ENCODE peak calls at places on chromosomes 6 and 20, in four cellular contexts. One of them, this sample, is unnamed.

GRCh38 chr6:157066781-157067491 is 256.4 kb downstream of the TMEM242 start:
- DNase-seq in GM12878: no peak
- DNase-seq in HCT116: no peak
- DNase-seq in NT2/D1: no peak
- DNase-seq in this sample: peak

GRCh38 chr6:39388526-39389371 is 66.2 kb upstream of the KCNK16 start:
- DNase-seq in HCT116: no peak
- DNase-seq in GM12878: no peak
- DNase-seq in NT2/D1: no peak
- DNase-seq in this sample: no peak

GRCh38 chr6:166555066-166555465 is 31.4 kb downstream of the RAMACL start:
- DNase-seq in GM12878: no peak
- DNase-seq in NT2/D1: no peak
- DNase-seq in HCT116: no peak
- DNase-seq in this sample: no peak

GRCh38 chr6:144346719-144347446 is 61.7 kb downstream of the UTRN start:
- DNase-seq in GM12878: no peak
- DNase-seq in HCT116: peak
- DNase-seq in NT2/D1: no peak
- DNase-seq in this sample: no peak

GRCh38 chr20:2599265-2600060 is 53.0 kb upstream of the NOP56 start:
- DNase-seq in GM12878: no peak
- DNase-seq in HCT116: no peak
- DNase-seq in NT2/D1: no peak
- DNase-seq in this sample: no peak

GRCh38 chr20:50789968-50790650 is 4.8 kb upstream of the BCAS4 start:
- DNase-seq in NT2/D1: no peak
- DNase-seq in GM12878: no peak
- DNase-seq in HCT116: no peak
- DNase-seq in this sample: no peak

GRCh38 chr6:131917763-131918649 is 33.2 kb downstream of the CCN2 start:
- DNase-seq in NT2/D1: no peak
- DNase-seq in HCT116: no peak
- DNase-seq in GM12878: no peak
- DNase-seq in this sample: no peak

GRCh38 chr6:141398954-141399353 is 733.8 kb upstream of the GJE1 start:
- DNase-seq in GM12878: no peak
- DNase-seq in HCT116: no peak
- DNase-seq in NT2/D1: no peak
- DNase-seq in this sample: no peak

GRCh38 chr20:54680872-54681297 is 205.5 kb downstream of the DOK5 start:
- DNase-seq in HCT116: peak
- DNase-seq in NT2/D1: peak
- DNase-seq in GM12878: no peak
- DNase-seq in this sample: peak

GRCh38 chr20:7291319-7291943 is 523.9 kb downstream of the BMP2 start:
- DNase-seq in HCT116: no peak
- DNase-seq in GM12878: no peak
- DNase-seq in NT2/D1: no peak
- DNase-seq in this sample: no peak

GRCh38 chr20:13611726-13612125 is 27.0 kb downstream of the TASP1 start:
- DNase-seq in HCT116: no peak
- DNase-seq in NT2/D1: no peak
- DNase-seq in GM12878: no peak
- DNase-seq in this sample: no peak

GRCh38 chr6:71082033-71082620 is 125.3 kb upstream of the B3GAT2 start:
- DNase-seq in HCT116: no peak
- DNase-seq in NT2/D1: no peak
- DNase-seq in GM12878: no peak
- DNase-seq in this sample: no peak

GRCh38 chr6:95094751-95095150 is 482.6 kb upstream of the MANEA start:
- DNase-seq in GM12878: no peak
- DNase-seq in HCT116: peak
- DNase-seq in NT2/D1: no peak
- DNase-seq in this sample: no peak

GRCh38 chr6:3625980-3626533 is 125.5 kb downstream of the PXDC1 start:
- DNase-seq in HCT116: no peak
- DNase-seq in GM12878: no peak
- DNase-seq in NT2/D1: no peak
- DNase-seq in this sample: no peak

GRCh38 chr6:19712012-19712688 is 125.0 kb upstream of the ID4 start:
- DNase-seq in HCT116: no peak
- DNase-seq in GM12878: no peak
- DNase-seq in NT2/D1: no peak
- DNase-seq in this sample: no peak

GRCh38 chr6:163836916-163837660 is 422.6 kb downstream of the QKI start:
- DNase-seq in GM12878: no peak
- DNase-seq in HCT116: no peak
- DNase-seq in NT2/D1: no peak
- DNase-seq in this sample: no peak

GRCh38 chr6:34919651-34920050 is 30.6 kb downstream of the ANKS1A start:
- DNase-seq in GM12878: no peak
- DNase-seq in NT2/D1: no peak
- DNase-seq in HCT116: no peak
- DNase-seq in this sample: no peak

GRCh38 chr20:34512266-34512954 is 3.8 kb upstream of the DYNLRB1 start:
- DNase-seq in HCT116: no peak
- DNase-seq in NT2/D1: no peak
- DNase-seq in GM12878: no peak
- DNase-seq in this sample: peak

GRCh38 chr6:32614366-32615081 is 22.7 kb upstream of the HLA-DQA1 start:
- DNase-seq in HCT116: no peak
- DNase-seq in GM12878: no peak
- DNase-seq in NT2/D1: no peak
- DNase-seq in this sample: no peak

GRCh38 chr6:63380265-63380664 is 60.5 kb upstream of the LGSN start:
- DNase-seq in HCT116: no peak
- DNase-seq in GM12878: no peak
- DNase-seq in NT2/D1: no peak
- DNase-seq in this sample: no peak

GRCh38 chr6:168216741-168217140 is 102.8 kb downstream of the DACT2 start:
- DNase-seq in GM12878: no peak
- DNase-seq in HCT116: no peak
- DNase-seq in NT2/D1: no peak
- DNase-seq in this sample: no peak

GRCh38 chr6:32973934-32974333 is 5.5 kb downstream of the BRD2 start:
- DNase-seq in NT2/D1: no peak
- DNase-seq in HCT116: no peak
- DNase-seq in GM12878: no peak
- DNase-seq in this sample: no peak

GRCh38 chr6:109918227-109918626 is 59.9 kb upstream of the GPR6 start:
- DNase-seq in HCT116: no peak
- DNase-seq in GM12878: no peak
- DNase-seq in NT2/D1: no peak
- DNase-seq in this sample: no peak

GRCh38 chr6:143773503-143773902 is 69.6 kb upstream of the LTV1 start:
- DNase-seq in HCT116: no peak
- DNase-seq in GM12878: no peak
- DNase-seq in NT2/D1: no peak
- DNase-seq in this sample: no peak

GRCh38 chr20:8124639-8125038 is 7.4 kb upstream of the PLCB1 start:
- DNase-seq in HCT116: no peak
- DNase-seq in NT2/D1: no peak
- DNase-seq in GM12878: no peak
- DNase-seq in this sample: no peak

GRCh38 chr6:145148392-145149175 is 586.7 kb downstream of the EPM2A start:
- DNase-seq in HCT116: peak
- DNase-seq in GM12878: peak
- DNase-seq in NT2/D1: no peak
- DNase-seq in this sample: peak

GRCh38 chr20:61356171-61356570 is 104.1 kb downstream of the CDH4 start:
- DNase-seq in NT2/D1: no peak
- DNase-seq in GM12878: no peak
- DNase-seq in HCT116: no peak
- DNase-seq in this sample: no peak

GRCh38 chr6:128069180-128069579 is 168.3 kb upstream of the THEMIS start:
- DNase-seq in GM12878: no peak
- DNase-seq in NT2/D1: no peak
- DNase-seq in HCT116: no peak
- DNase-seq in this sample: no peak

GRCh38 chr6:152642578-152643375 is 5.6 kb upstream of the SYNE1 start:
- DNase-seq in HCT116: peak
- DNase-seq in NT2/D1: peak
- DNase-seq in GM12878: no peak
- DNase-seq in this sample: peak

GRCh38 chr6:163922562-163922961 is 508.0 kb downstream of the QKI start:
- DNase-seq in NT2/D1: no peak
- DNase-seq in GM12878: no peak
- DNase-seq in HCT116: no peak
- DNase-seq in this sample: no peak

GRCh38 chr6:49524541-49524940 is 24.8 kb downstream of the GLYATL3 start:
- DNase-seq in HCT116: no peak
- DNase-seq in GM12878: no peak
- DNase-seq in NT2/D1: no peak
- DNase-seq in this sample: no peak

GRCh38 chr20:22579711-22580697 is 4.4 kb downstream of the FOXA2 start:
- DNase-seq in NT2/D1: no peak
- DNase-seq in GM12878: no peak
- DNase-seq in HCT116: no peak
- DNase-seq in this sample: peak
- TF ChIP-seq ZNF274 in NT2/D1: no peak
- TF ChIP-seq ZNF274 in GM12878: no peak
- TF ChIP-seq ZNF274 in HCT116: no peak
- TF ChIP-seq ZNF274 in this sample: no peak

DNA sequence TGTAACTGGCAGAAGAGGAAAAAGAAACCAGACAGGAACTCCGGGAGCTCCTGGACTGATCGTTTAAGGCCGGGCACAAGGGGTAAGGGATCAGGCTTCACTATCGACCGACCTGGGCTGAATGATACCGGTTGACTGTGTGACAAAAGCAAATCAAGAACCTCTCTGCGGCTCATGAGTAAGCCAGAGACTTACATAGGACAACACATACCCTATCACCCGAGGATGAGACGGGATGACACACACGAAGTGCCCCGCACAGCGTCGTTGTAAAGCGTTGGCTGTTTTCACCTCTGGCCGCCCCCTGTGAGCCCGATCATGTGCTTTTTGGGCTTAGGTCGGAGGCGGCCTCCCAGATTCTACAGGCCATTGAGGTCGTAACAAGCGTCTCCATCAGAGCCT is 695 bp upstream of the TGIF2 start:
- DNase-seq in GM12878: no peak
- DNase-seq in NT2/D1: no peak
- DNase-seq in HCT116: no peak
- DNase-seq in this sample: peak
- TF ChIP-seq ZNF274 in GM12878: no peak
- TF ChIP-seq ZNF274 in NT2/D1: no peak
- TF ChIP-seq ZNF274 in HCT116: no peak
- TF ChIP-seq ZNF274 in this sample: no peak

GRCh38 chr6:106452628-106453027 is 92.1 kb downstream of the CRYBG1 start:
- DNase-seq in NT2/D1: no peak
- DNase-seq in HCT116: no peak
- DNase-seq in GM12878: no peak
- DNase-seq in this sample: no peak
- TF ChIP-seq ZNF274 in NT2/D1: no peak
- TF ChIP-seq ZNF274 in HCT116: no peak
- TF ChIP-seq ZNF274 in GM12878: no peak
- TF ChIP-seq ZNF274 in this sample: no peak

DNA sequence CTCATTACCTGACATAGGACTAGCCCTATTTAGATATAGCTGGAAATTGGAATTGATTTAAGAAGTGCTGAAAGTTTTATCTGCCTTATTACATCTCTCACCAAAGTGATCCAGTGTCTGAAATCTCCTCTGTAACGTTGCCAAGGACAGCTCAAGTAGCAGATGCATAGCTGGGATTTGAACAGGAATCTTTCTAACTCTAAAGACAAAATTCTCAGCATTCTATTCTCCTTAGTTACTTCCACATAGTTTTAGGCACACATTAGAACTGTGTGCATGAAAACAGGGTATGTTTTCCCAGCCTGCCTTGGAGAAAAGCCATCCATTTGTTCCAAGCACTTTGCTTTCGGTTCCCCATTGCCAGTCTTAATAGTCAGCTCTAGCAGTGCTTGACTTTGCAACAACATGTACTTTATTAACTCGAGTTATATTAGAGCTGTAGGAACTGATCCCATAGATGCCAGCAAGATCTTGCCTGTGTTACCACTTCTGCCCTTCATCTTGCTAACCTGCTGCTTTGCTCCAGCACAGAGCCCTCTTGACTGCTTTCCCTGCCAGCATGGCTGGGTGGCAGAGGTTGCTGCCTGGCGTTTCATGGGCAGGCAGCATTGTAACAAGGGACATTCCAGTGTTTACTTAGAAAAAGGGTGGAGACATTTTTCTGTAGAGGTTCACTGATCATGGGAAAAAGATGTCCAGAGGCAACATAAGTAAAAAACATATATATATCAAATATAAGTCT is 56.1 kb upstream of the STMND1 start:
- DNase-seq in GM12878: no peak
- DNase-seq in HCT116: no peak
- DNase-seq in NT2/D1: no peak
- DNase-seq in this sample: no peak
- TF ChIP-seq ZNF274 in GM12878: no peak
- TF ChIP-seq ZNF274 in HCT116: no peak
- TF ChIP-seq ZNF274 in NT2/D1: no peak
- TF ChIP-seq ZNF274 in this sample: no peak

GRCh38 chr20:10115021-10115420 is 80.2 kb downstream of the ANKEF1 start:
- DNase-seq in HCT116: no peak
- DNase-seq in NT2/D1: no peak
- DNase-seq in GM12878: no peak
- DNase-seq in this sample: no peak
- TF ChIP-seq ZNF274 in HCT116: no peak
- TF ChIP-seq ZNF274 in NT2/D1: no peak
- TF ChIP-seq ZNF274 in GM12878: no peak
- TF ChIP-seq ZNF274 in this sample: no peak

GRCh38 chr6:147160593-147160992 is 43.6 kb upstream of the STXBP5 start:
- DNase-seq in HCT116: no peak
- DNase-seq in GM12878: no peak
- DNase-seq in NT2/D1: no peak
- DNase-seq in this sample: no peak
- TF ChIP-seq ZNF274 in HCT116: no peak
- TF ChIP-seq ZNF274 in GM12878: no peak
- TF ChIP-seq ZNF274 in NT2/D1: no peak
- TF ChIP-seq ZNF274 in this sample: no peak

DNA sequence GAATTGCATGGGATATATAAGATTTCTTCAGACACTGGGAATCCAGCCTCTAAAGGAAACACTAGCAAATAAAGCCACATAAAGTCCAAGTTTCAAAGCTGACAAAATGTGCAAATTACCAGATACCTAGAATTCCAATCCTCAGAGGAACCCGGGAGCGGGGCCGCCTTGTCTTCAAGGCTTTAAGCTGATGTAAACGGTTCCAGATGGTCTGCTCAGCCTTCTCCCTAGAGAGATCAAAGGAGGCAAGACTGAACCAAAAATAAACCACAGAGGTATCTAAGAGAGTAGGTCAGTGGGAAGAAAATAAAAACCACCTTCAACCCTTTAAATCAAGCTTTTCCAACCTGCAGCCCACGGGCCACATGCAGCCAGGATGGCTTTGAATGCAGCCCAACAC is 9.3 kb downstream of the CDK5RAP1 start:
- DNase-seq in GM12878: no peak
- DNase-seq in HCT116: no peak
- DNase-seq in NT2/D1: peak
- DNase-seq in this sample: no peak
- TF ChIP-seq ZNF274 in GM12878: no peak
- TF ChIP-seq ZNF274 in HCT116: no peak
- TF ChIP-seq ZNF274 in NT2/D1: no peak
- TF ChIP-seq ZNF274 in this sample: no peak